ENCODE peak calls at places on chromosomes 6 and 20, in nine cellular contexts. O is GM10248; P is activated CD4-positive, CD25-positive, alpha-beta regulatory T cell; Y is iPS-NIHi11; T is astrocyte of the spinal cord; N is HTR-8/SVneo; D is foreskin keratinocyte; I is CD8-positive, alpha-beta T cell; X is substantia nigra. V is an unnamed sample.

GRCh38 chr6:5960456-5960855 is 46.3 kb downstream of the NRN1 start:
- DNase-seq in O (no peak), P (no peak), Y (no peak), T (no peak), N (no peak), D (no peak), I (no peak), X (no peak), V (no peak)

GRCh38 chr6:73200735-73201134 is 24.6 kb downstream of the KHDC1L start:
- DNase-seq in O (no peak), P (no peak), Y (no peak), T (no peak), N (peak; percentile 39), D (no peak), I (no peak), X (no peak), V (no peak)

GRCh38 chr6:142303191-142303564 is 1.4 kb downstream of the ADGRG6 start:
- DNase-seq in O (no peak), P (no peak), Y (no peak), T (no peak), N (no peak), D (peak; percentile 40), I (no peak), X (no peak), V (no peak)

GRCh38 chr6:27188885-27189418 is 58.5 kb upstream of the PRSS16 start:
- DNase-seq in O (peak; percentile 66), P (no peak), Y (peak; percentile 60), T (peak; percentile 85), N (peak; percentile 46), D (peak; percentile 67), I (peak; percentile 24), X (no peak), V (peak; percentile 88)

GRCh38 chr20:43920797-43921196 is 6.1 kb downstream of the TOX2 start:
- DNase-seq in O (no peak), P (no peak), Y (no peak), T (no peak), N (no peak), D (no peak), I (no peak), X (no peak), V (no peak)

GRCh38 chr6:6515691-6516607 is 72.6 kb upstream of the LY86 start:
- DNase-seq in O (no peak), P (no peak), Y (no peak), T (no peak), N (no peak), D (no peak), I (no peak), X (no peak), V (no peak)

GRCh38 chr6:135267085-135267484 is 86.0 kb downstream of the MYB start:
- DNase-seq in O (no peak), P (no peak), Y (no peak), T (no peak), N (no peak), D (no peak), I (no peak), X (no peak), V (no peak)

GRCh38 chr6:42095776-42096541 is 45.6 kb downstream of the TAF8 start:
- DNase-seq in O (no peak), P (no peak), Y (no peak), T (no peak), N (no peak), D (no peak), I (no peak), X (no peak), V (peak; percentile 31)

GRCh38 chr20:38060536-38060935 is 27.0 kb downstream of the RPRD1B start:
- DNase-seq in O (no peak), P (no peak), Y (no peak), T (peak; percentile 56), N (peak; percentile 35), D (no peak), I (no peak), X (no peak), V (peak; percentile 47)

GRCh38 chr20:61045876-61046585 is 206.0 kb upstream of the CDH4 start:
- DNase-seq in O (no peak), P (no peak), Y (no peak), T (no peak), N (no peak), D (no peak), I (no peak), X (no peak), V (no peak)

GRCh38 chr6:137013738-137014602 is 30.8 kb downstream of the IL20RA start:
- DNase-seq in O (no peak), P (no peak), Y (peak; percentile 53), T (peak; percentile 57), N (peak; percentile 35), D (peak; percentile 95), I (no peak), X (no peak), V (peak; percentile 54)

GRCh38 chr6:81373414-81373813 is 379.1 kb downstream of the TENT5A start:
- DNase-seq in O (no peak), P (no peak), Y (no peak), T (no peak), N (no peak), D (no peak), I (no peak), X (no peak), V (no peak)

GRCh38 chr6:18209539-18210197 is 54.4 kb downstream of the KDM1B start:
- DNase-seq in O (no peak), P (no peak), Y (no peak), T (no peak), N (no peak), D (no peak), I (no peak), X (no peak), V (peak; percentile 49)

GRCh38 chr6:51182884-51183283 is 364.2 kb downstream of the TFAP2B start:
- DNase-seq in O (no peak), P (no peak), Y (no peak), T (no peak), N (no peak), D (no peak), I (no peak), X (no peak), V (no peak)

GRCh38 chr6:13425971-13426931 is 61.1 kb downstream of the GFOD1 start:
- DNase-seq in O (peak; percentile 26), P (no peak), Y (no peak), T (peak; percentile 52), N (no peak), D (peak; percentile 74), I (no peak), X (no peak), V (peak; percentile 71)

GRCh38 chr6:5204340-5204739 is 56.4 kb downstream of the LYRM4 start:
- DNase-seq in O (no peak), P (no peak), Y (no peak), T (no peak), N (no peak), D (peak; percentile 38), I (no peak), X (no peak), V (no peak)

GRCh38 chr6:119161450-119161849 is 83.0 kb upstream of the FAM184A start:
- DNase-seq in O (no peak), P (no peak), Y (no peak), T (no peak), N (no peak), D (no peak), I (no peak), X (no peak), V (no peak)

GRCh38 chr6:148055410-148055809 is 287.2 kb upstream of the SASH1 start:
- DNase-seq in O (no peak), P (no peak), Y (no peak), T (no peak), N (no peak), D (no peak), I (no peak), X (no peak), V (no peak)

GRCh38 chr6:1382331-1382882 is 7.0 kb upstream of the FOXF2 start:
- DNase-seq in O (no peak), P (no peak), Y (no peak), T (no peak), N (no peak), D (no peak), I (no peak), X (no peak), V (no peak)

GRCh38 chr20:44403194-44404112 is 48.0 kb downstream of the HNF4A start:
- DNase-seq in O (no peak), P (no peak), Y (no peak), T (no peak), N (no peak), D (no peak), I (no peak), X (no peak), V (no peak)

GRCh38 chr6:160167547-160168391 is 46.2 kb downstream of the SLC22A1 start:
- DNase-seq in O (no peak), P (no peak), Y (no peak), T (no peak), N (no peak), D (no peak), I (no peak), X (no peak), V (no peak)

GRCh38 chr20:33627577-33628216 is 34.4 kb upstream of the C20orf144 start:
- DNase-seq in O (no peak), P (no peak), Y (no peak), T (no peak), N (no peak), D (no peak), I (no peak), X (no peak), V (no peak)

GRCh38 chr6:53624491-53624890 is 41.1 kb downstream of the KLHL31 start:
- DNase-seq in O (no peak), P (no peak), Y (no peak), T (no peak), N (no peak), D (no peak), I (no peak), X (no peak), V (no peak)

GRCh38 chr20:20096421-20096820 is 44.1 kb downstream of the CFAP61 start:
- DNase-seq in O (no peak), P (no peak), Y (no peak), T (no peak), N (no peak), D (no peak), I (no peak), X (no peak), V (no peak)

GRCh38 chr20:33031531-33031930 is at the start of gene BPIFB6:
- DNase-seq in O (no peak), P (no peak), Y (no peak), T (no peak), N (no peak), D (no peak), I (no peak), X (no peak), V (no peak)

GRCh38 chr6:132063738-132064137 is 112.6 kb upstream of the CCN2 start:
- DNase-seq in O (no peak), P (no peak), Y (peak; percentile 12), T (peak; percentile 88), N (peak; percentile 11), D (peak; percentile 80), I (no peak), X (no peak), V (no peak)

GRCh38 chr6:27582928-27583725 is 110.2 kb upstream of the ZNF184 start:
- DNase-seq in O (no peak), P (no peak), Y (peak; percentile 49), T (peak; percentile 73), N (peak; percentile 45), D (peak; percentile 66), I (no peak), X (no peak), V (peak; percentile 19)

GRCh38 chr20:32249030-32249738 is 28.3 kb upstream of the KIF3B start:
- DNase-seq in O (no peak), P (no peak), Y (no peak), T (no peak), N (no peak), D (no peak), I (peak; percentile 4), X (no peak), V (no peak)

GRCh38 chr6:50795574-50795973 is 23.1 kb upstream of the TFAP2B start:
- DNase-seq in O (no peak), P (no peak), Y (no peak), T (no peak), N (no peak), D (no peak), I (no peak), X (no peak), V (no peak)

GRCh38 chr6:131295081-131295480 is 159.8 kb downstream of the AKAP7 start:
- DNase-seq in O (no peak), P (no peak), Y (no peak), T (no peak), N (no peak), D (no peak), I (no peak), X (no peak), V (no peak)

V was measured in cardiac muscle cell.